ENCODE peak calls at places on chromosomes 11 and 22, in nine cellular contexts. H, G, X, O, F, Y, K, S and W are unnamed samples.

GRCh38 chr22:28112548-28113043 is 193.5 kb upstream of the PITPNB start:
- DNase-seq in H (peak; percentile 68), G (peak; percentile 51), X (peak; percentile 34), O (peak; percentile 47), F (peak; percentile 65), Y (peak; percentile 53), K (no peak), S (no peak), W (peak; percentile 8)

GRCh38 chr22:27775087-27775697 is 26.4 kb downstream of the MN1 start:
- DNase-seq in H (no peak), G (no peak), X (no peak), O (peak; percentile 62), F (no peak), Y (no peak), K (no peak), S (peak; percentile 89), W (no peak)

GRCh38 chr11:85758480-85759039 is 52.4 kb downstream of the SYTL2 start:
- DNase-seq in H (no peak), G (no peak), X (no peak), O (no peak), F (no peak), Y (no peak), K (no peak), S (no peak), W (no peak)

GRCh38 chr11:3747704-3748103 is 49.6 kb downstream of the NUP98 start:
- DNase-seq in H (no peak), G (no peak), X (no peak), O (peak; percentile 79), F (no peak), Y (peak; percentile 53), K (no peak), S (no peak), W (no peak)

GRCh38 chr11:129881570-129882170 is 13.7 kb downstream of the NFRKB start:
- DNase-seq in H (no peak), G (no peak), X (no peak), O (peak; percentile 91), F (no peak), Y (peak; percentile 74), K (no peak), S (no peak), W (no peak)

GRCh38 chr22:36873614-36874308 is 13.0 kb downstream of the NCF4 start:
- DNase-seq in H (no peak), G (peak; percentile 43), X (peak; percentile 62), O (peak; percentile 98), F (no peak), Y (peak; percentile 55), K (no peak), S (no peak), W (no peak)

GRCh38 chr11:11732116-11732515 is 109.7 kb upstream of the USP47 start:
- DNase-seq in H (no peak), G (no peak), X (no peak), O (no peak), F (no peak), Y (no peak), K (no peak), S (no peak), W (no peak)

GRCh38 chr11:109039611-109040010 is 374.7 kb downstream of the DDX10 start:
- DNase-seq in H (no peak), G (no peak), X (no peak), O (no peak), F (no peak), Y (no peak), K (no peak), S (no peak), W (no peak)

GRCh38 chr11:114036156-114036811 is 23.2 kb upstream of the ZBTB16 start:
- DNase-seq in H (peak; percentile 95), G (peak; percentile 84), X (peak; percentile 89), O (peak; percentile 86), F (peak; percentile 93), Y (peak; percentile 79), K (peak; percentile 57), S (peak; percentile 93), W (peak; percentile 95)

GRCh38 chr11:109062445-109062844 is 359.5 kb upstream of the C11orf87 start:
- DNase-seq in H (no peak), G (no peak), X (no peak), O (no peak), F (no peak), Y (no peak), K (no peak), S (no peak), W (no peak)

GRCh38 chr22:27670701-27671412 is 130.7 kb downstream of the MN1 start:
- DNase-seq in H (no peak), G (peak; percentile 86), X (no peak), O (no peak), F (no peak), Y (peak; percentile 32), K (no peak), S (no peak), W (peak; percentile 59)

GRCh38 chr11:33543823-33544222 is 156.8 kb downstream of the C11orf91 start:
- DNase-seq in H (no peak), G (no peak), X (no peak), O (peak; percentile 80), F (no peak), Y (peak; percentile 25), K (no peak), S (no peak), W (no peak)

GRCh38 chr11:11010624-11011127 is 152.8 kb upstream of the ZBED5 start:
- DNase-seq in H (no peak), G (peak; percentile 49), X (no peak), O (no peak), F (no peak), Y (peak; percentile 35), K (no peak), S (no peak), W (no peak)

GRCh38 chr11:32316232-32316631 is 119.1 kb downstream of the WT1 start:
- DNase-seq in H (no peak), G (no peak), X (no peak), O (no peak), F (no peak), Y (no peak), K (no peak), S (no peak), W (no peak)

GRCh38 chr11:99199336-99199735 is 178.6 kb downstream of the CNTN5 start:
- DNase-seq in H (no peak), G (no peak), X (no peak), O (peak; percentile 1), F (no peak), Y (no peak), K (no peak), S (no peak), W (no peak)

GRCh38 chr11:27362749-27363575 is at the start of gene CCDC34:
- DNase-seq in H (peak; percentile 94), G (peak; percentile 88), X (peak; percentile 80), O (peak; percentile 97), F (peak; percentile 92), Y (peak; percentile 93), K (peak; percentile 94), S (peak; percentile 95), W (peak; percentile 94)
- H3K4me1 ChIP-seq in H (peaks cover 12% of the 10 kb centered on the region), G (peaks cover 24% of the 10 kb centered on the region), X (peaks cover 2% of the 10 kb centered on the region), O (peaks cover 23% of the 10 kb centered on the region), F (peaks cover 17% of the 10 kb centered on the region), Y (peaks cover 23% of the 10 kb centered on the region), K (peaks cover 14% of the 10 kb centered on the region), S (peaks cover 2% of the 10 kb centered on the region), W (peaks cover 7% of the 10 kb centered on the region)

DNA sequence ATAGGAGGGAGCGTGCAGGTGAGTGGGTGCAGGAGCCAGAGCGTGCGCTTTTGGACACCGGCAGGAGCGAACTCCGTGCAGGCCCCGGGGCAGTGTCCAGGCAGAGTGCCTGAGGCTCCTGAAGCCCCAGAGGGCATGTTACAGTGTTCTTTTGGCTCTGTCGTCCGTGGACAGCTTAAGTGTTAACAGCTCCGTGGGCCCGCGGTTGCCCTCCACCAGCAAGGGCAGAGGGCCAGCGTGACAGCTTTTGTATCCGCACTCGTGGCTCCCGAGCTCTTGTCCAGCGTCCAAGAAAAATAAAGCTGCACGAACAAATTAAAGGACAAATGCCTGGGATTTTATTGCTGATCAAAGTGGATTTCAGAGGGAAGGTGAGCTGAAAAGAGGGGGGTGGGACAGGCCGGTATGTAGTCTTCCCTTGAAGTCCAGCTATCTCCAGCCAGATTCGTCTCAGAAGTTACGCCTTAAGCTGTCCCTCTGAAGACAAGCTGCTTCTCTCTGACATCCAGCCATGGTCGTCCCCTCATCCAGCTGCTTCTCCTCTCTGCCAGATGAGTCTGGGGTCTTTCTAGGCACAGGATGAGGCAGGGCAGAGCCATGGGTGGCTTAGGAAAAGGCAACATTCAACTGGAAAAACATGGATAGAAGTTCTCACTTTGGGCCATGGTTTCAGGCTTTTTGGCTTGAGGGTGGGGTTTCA is 957 bp upstream of the TMEM109 start:
- DNase-seq in H (peak; percentile 63), G (no peak), X (no peak), O (no peak), F (no peak), Y (no peak), K (no peak), S (peak; percentile 73), W (no peak)
- H3K27ac ChIP-seq in H (peak overlapping the region; percentile 93), G (peak overlapping the region; percentile 90), X (peak overlapping the region; percentile 83), O (peak overlapping the region; percentile 94), F (peak overlapping the region; percentile 96), Y (no peak overlapping the region), K (peak overlapping the region; percentile 82), S (peak overlapping the region; percentile 82), W (peak overlapping the region; percentile 94)

DNA sequence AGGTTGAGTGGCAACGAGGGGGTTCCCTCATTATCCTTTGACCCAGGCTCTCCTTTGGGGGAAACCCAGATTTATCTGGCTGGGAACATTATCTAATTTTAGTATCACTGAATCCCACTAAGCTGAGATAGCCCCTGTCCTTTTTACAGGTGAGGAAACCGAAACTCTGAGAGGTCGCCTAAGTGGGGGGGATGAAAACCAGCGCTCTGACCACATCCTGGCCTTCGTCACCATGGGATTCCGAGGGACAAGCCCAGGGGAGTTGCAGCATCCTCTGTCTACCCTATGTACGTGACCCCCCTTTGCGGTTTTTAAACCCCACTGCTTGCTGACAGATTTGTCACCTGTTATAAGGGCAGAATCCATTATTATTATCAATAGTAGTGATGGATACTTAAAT is 61.0 kb downstream of the ISX start:
- DNase-seq in H (no peak), G (no peak), X (no peak), O (no peak), F (no peak), Y (no peak), K (no peak), S (no peak), W (no peak)
- H3K4me1 ChIP-seq in H (no peaks in the 10 kb centered on the region), G (no peaks in the 10 kb centered on the region), X (no peaks in the 10 kb centered on the region), O (no peaks in the 10 kb centered on the region), F (no peaks in the 10 kb centered on the region), Y (no peaks in the 10 kb centered on the region), K (no peaks in the 10 kb centered on the region), S (no peaks in the 10 kb centered on the region), W (no peaks in the 10 kb centered on the region)

GRCh38 chr22:46652081-46652929 is 32.1 kb downstream of the GRAMD4 start:
- DNase-seq in H (no peak), G (peak; percentile 76), X (no peak), O (peak; percentile 95), F (no peak), Y (no peak), K (no peak), S (no peak), W (no peak)

GRCh38 chr22:46650078-46650810 is 30.1 kb downstream of the GRAMD4 start:
- DNase-seq in H (no peak), G (no peak), X (no peak), O (no peak), F (no peak), Y (no peak), K (no peak), S (no peak), W (peak; percentile 52)

GRCh38 chr22:46651316-46651715 is 31.1 kb downstream of the GRAMD4 start:
- DNase-seq in H (no peak), G (no peak), X (no peak), O (no peak), F (no peak), Y (no peak), K (no peak), S (no peak), W (no peak)

GRCh38 chr22:46646531-46647211 is 26.5 kb downstream of the GRAMD4 start:
- DNase-seq in H (no peak), G (no peak), X (no peak), O (no peak), F (no peak), Y (no peak), K (no peak), S (no peak), W (no peak)

GRCh38 chr22:46649176-46650077 is 29.2 kb downstream of the GRAMD4 start:
- DNase-seq in H (no peak), G (peak; percentile 72), X (no peak), O (peak; percentile 90), F (no peak), Y (peak; percentile 86), K (no peak), S (no peak), W (no peak)
- H3K27ac ChIP-seq in H (peak overlapping the region; percentile 72), G (peak overlapping the region; percentile 84), X (peak overlapping the region; percentile 89), O (no peak overlapping the region), F (peak overlapping the region; percentile 20), Y (peak overlapping the region; percentile 67), K (peak overlapping the region; percentile 51), S (no peak overlapping the region), W (no peak overlapping the region)